ENCODE peak calls at places on chromosomes 12 and 14, in seven cellular contexts. O is pancreas, R is heart right ventricle, V is stomach, A is suprapubic skin, E is breast epithelium, C is IMR-90. J is an unnamed sample.
A peak's percentile ranks its signal among the peaks of the same experiment; 100 is the strongest.

GRCh38 chr12:12467701-12468218 is 94.9 kb downstream of the DUSP16 start:
- DNase-seq in V (no peak), E (no peak), R (no peak), O (no peak), A (no peak), C (peak; percentile 11), J (no peak)

GRCh38 chr12:89451876-89452275 is 72.7 kb downstream of the GALNT4 start:
- DNase-seq in R (peak; percentile 38), V (no peak), O (no peak), E (no peak), A (no peak), C (peak; percentile 87), J (no peak)

GRCh38 chr12:124720687-124721500 is 142.8 kb downstream of the SCARB1 start:
- DNase-seq in E (peak; percentile 83), C (peak; percentile 60), V (peak; percentile 68), R (peak; percentile 68), A (no peak), O (no peak), J (no peak)

GRCh38 chr12:45284096-45284901 is 68.4 kb downstream of the ANO6 start:
- DNase-seq in A (no peak), V (no peak), R (no peak), C (peak; percentile 87), O (no peak), E (no peak), J (peak; percentile 83)

GRCh38 chr12:92064420-92064819 is 81.2 kb downstream of the BTG1 start:
- DNase-seq in C (no peak), R (no peak), V (no peak), A (no peak), E (no peak), O (peak; percentile 43), J (no peak)

GRCh38 chr12:27554421-27555186 is 30.6 kb downstream of the PPFIBP1 start:
- DNase-seq in C (no peak), O (no peak), V (no peak), E (no peak), R (peak; percentile 71), A (peak; percentile 82), J (no peak)

GRCh38 chr14:54715811-54716210 is 148.9 kb downstream of the SAMD4A start:
- DNase-seq in E (no peak), O (no peak), C (no peak), V (no peak), A (no peak), R (no peak), J (no peak)

GRCh38 chr12:111757361-111758119 is 9.2 kb upstream of the ALDH2 start:
- DNase-seq in R (peak; percentile 62), C (peak; percentile 65), E (peak; percentile 80), V (peak; percentile 62), A (no peak), O (peak; percentile 78), J (no peak)

GRCh38 chr12:64566882-64567517 is 43.3 kb upstream of the RASSF3 start:
- DNase-seq in E (no peak), V (no peak), A (no peak), O (no peak), C (no peak), R (no peak), J (no peak)

GRCh38 chr12:113059071-113059595 is 2.6 kb downstream of the DTX1 start:
- DNase-seq in V (no peak), R (no peak), O (no peak), C (no peak), E (no peak), A (no peak), J (no peak)

GRCh38 chr12:110546339-110546738 is 36.8 kb downstream of the PPTC7 start:
- DNase-seq in C (peak; percentile 94), A (no peak), O (no peak), V (no peak), E (no peak), R (no peak), J (no peak)

GRCh38 chr14:20329355-20329754 is 3.7 kb downstream of the CCNB1IP1 start:
- DNase-seq in A (no peak), C (no peak), O (no peak), E (no peak), V (no peak), R (no peak), J (no peak)

GRCh38 chr14:20332946-20333782 is at the start of gene CCNB1IP1:
- DNase-seq in V (peak; percentile 44), E (no peak), O (peak; percentile 73), R (peak; percentile 29), C (peak; percentile 91), A (no peak), J (peak; percentile 76)

GRCh38 chr14:20328705-20329104 is 4.4 kb downstream of the CCNB1IP1 start:
- DNase-seq in R (no peak), C (no peak), A (no peak), O (no peak), V (no peak), E (no peak), J (no peak)

GRCh38 chr14:20332386-20332945 is 613 bp downstream of the CCNB1IP1 start:
- DNase-seq in A (no peak), R (no peak), V (no peak), E (no peak), O (peak; percentile 26), C (no peak), J (no peak)

GRCh38 chr14:20331048-20331613 is 1.9 kb downstream of the CCNB1IP1 start:
- DNase-seq in C (no peak), E (no peak), R (no peak), V (no peak), O (no peak), A (no peak), J (no peak)
- H3K4me1 ChIP-seq in C (no peaks in the 10 kb centered on the region), E (no peaks in the 10 kb centered on the region), R (peaks cover 40% of the 10 kb centered on the region), V (peaks cover 6% of the 10 kb centered on the region), O (peaks cover 3% of the 10 kb centered on the region), A (peaks cover 25% of the 10 kb centered on the region), J (peaks cover 16% of the 10 kb centered on the region)

DNA sequence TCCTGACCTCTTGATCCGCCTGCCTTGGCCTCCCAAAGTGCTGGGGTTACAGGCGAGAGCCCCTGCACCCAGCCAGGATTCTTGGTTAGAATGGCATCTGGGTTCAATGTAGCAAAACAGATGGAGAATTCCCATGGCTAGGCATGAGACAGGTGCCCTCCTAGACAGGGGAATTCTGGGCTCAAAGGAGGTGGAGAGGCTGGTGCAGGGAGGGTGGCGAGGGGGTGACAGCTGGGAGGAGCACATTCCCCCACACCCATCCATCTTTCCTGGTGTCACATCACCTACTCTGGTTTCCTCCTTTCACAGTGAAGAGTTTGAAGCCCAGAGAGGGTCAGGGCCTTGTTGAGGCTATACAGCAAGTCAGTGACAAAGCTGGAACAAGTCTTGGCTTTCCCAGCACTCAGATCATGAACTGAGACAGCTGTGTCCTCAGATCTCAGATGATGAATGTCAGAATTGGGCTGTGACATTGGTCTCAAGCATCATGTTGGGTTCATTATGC is 2.8 kb downstream of the SERPINA1 start:
- DNase-seq in V (no peak), C (no peak), R (no peak), E (no peak), O (no peak), A (no peak), J (no peak)
- H3K4me3 ChIP-seq in V (no peak overlapping the region), C (no peak overlapping the region), R (no peak overlapping the region), E (no peak overlapping the region), O (peak overlapping the region; percentile 31), A (no peak overlapping the region), J (no peak overlapping the region)

GRCh38 chr14:101791919-101792572 is 30.5 kb downstream of the PPP2R5C start:
- DNase-seq in R (no peak), E (no peak), A (no peak), C (peak; percentile 78), O (no peak), V (no peak), J (no peak)
- H3K4me1 ChIP-seq in R (peaks cover 21% of the 10 kb centered on the region), E (no peaks in the 10 kb centered on the region), A (peaks cover 12% of the 10 kb centered on the region), C (no peaks in the 10 kb centered on the region), O (no peaks in the 10 kb centered on the region), V (no peaks in the 10 kb centered on the region), J (no peaks in the 10 kb centered on the region)

DNA sequence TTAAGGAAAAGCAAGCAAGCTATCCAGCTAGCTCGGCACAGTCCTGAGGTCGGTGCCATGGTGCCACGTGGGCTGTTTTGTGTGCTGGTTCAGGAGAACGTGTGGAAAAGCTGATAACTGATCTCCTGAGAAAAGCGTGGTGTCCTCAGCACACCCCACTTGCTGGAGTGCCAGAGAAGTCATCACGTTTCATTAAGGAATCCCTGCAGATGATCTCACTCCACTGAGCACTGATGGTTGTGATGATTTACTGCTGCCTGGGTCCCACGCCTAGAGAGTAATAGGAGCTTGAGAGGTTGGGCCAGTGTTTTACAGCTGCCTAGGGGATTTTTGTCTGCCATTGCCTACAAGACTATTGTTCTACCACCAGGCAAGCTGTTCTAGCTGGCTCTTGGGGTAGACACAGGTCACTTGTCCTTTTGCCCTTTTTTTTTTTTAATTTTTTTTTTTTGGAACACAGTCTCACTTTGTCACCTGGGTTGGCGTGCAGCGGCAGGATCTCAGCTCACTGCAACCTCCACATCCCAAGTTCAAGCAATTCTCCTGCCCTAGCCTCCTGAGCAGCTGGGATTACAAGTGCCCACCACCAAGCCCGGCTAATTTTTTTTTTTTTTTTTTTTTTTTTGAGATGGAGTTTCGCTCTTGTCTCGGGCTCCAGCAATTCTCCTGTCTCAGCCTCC is 42.3 kb upstream of the EVL start:
- DNase-seq in O (no peak), C (peak; percentile 59), V (no peak), A (no peak), E (no peak), R (no peak), J (no peak)
- H3K4me3 ChIP-seq in O (no peak overlapping the region), C (no peak overlapping the region), V (no peak overlapping the region), A (no peak overlapping the region), E (no peak overlapping the region), R (no peak overlapping the region), J (no peak overlapping the region)

GRCh38 chr12:75955251-75955650 is 76.3 kb downstream of the PHLDA1 start:
- DNase-seq in A (no peak), E (no peak), C (no peak), V (no peak), R (no peak), O (no peak), J (peak; percentile 63)

GRCh38 chr12:75954076-75954475 is 77.5 kb downstream of the PHLDA1 start:
- DNase-seq in R (no peak), C (peak; percentile 97), E (no peak), O (no peak), V (no peak), A (no peak), J (no peak)

GRCh38 chr12:75953312-75953906 is 78.2 kb downstream of the PHLDA1 start:
- DNase-seq in V (no peak), O (no peak), C (peak; percentile 63), E (no peak), A (no peak), R (no peak), J (no peak)

GRCh38 chr12:75951399-75952228 is 80.0 kb downstream of the PHLDA1 start:
- DNase-seq in R (no peak), V (no peak), A (no peak), C (no peak), O (no peak), E (no peak), J (no peak)

GRCh38 chr12:75954749-75955148 is 76.8 kb downstream of the PHLDA1 start:
- DNase-seq in V (no peak), C (no peak), E (no peak), O (no peak), A (no peak), R (no peak), J (no peak)
- H3K4me1 ChIP-seq in V (peaks cover 25% of the 10 kb centered on the region), C (peaks cover 22% of the 10 kb centered on the region), E (no peaks in the 10 kb centered on the region), O (peaks cover 7% of the 10 kb centered on the region), A (peaks cover 16% of the 10 kb centered on the region), R (peaks cover 43% of the 10 kb centered on the region), J (peaks cover 82% of the 10 kb centered on the region)